ENCODE peak calls at places on chromosomes 5 and 9, in ten cellular contexts. T is stomach, F is A549, L is transverse colon, H is tibial nerve, K is sigmoid colon, Z is upper lobe of left lung, D is SK-N-SH, Y is K562, U is HepG2. S is an unnamed sample.

GRCh38 chr5:1107167-1108007 is 4.5 kb downstream of the SLC12A7 start:
- DNase-seq in T (no peak), F (no peak), L (no peak), H (no peak), K (no peak), Z (peak), D (no peak), Y (no peak), U (peak), S (no peak)

GRCh38 chr5:80181618-80182211 is 74.1 kb downstream of the SERINC5 start:
- DNase-seq in T (peak), F (peak), L (peak), H (no peak), K (no peak), Z (no peak), D (no peak), Y (no peak), U (peak), S (no peak)

GRCh38 chr9:97041898-97042297 is 3.0 kb upstream of the CTSV start:
- DNase-seq in T (no peak), F (no peak), L (peak), H (no peak), K (no peak), Z (no peak), D (no peak), Y (no peak), U (no peak), S (no peak)

GRCh38 chr9:14585730-14586473 is 107.3 kb downstream of the ZDHHC21 start:
- DNase-seq in T (no peak), F (no peak), L (no peak), H (no peak), K (no peak), Z (no peak), D (no peak), Y (no peak), U (no peak), S (no peak)

GRCh38 chr5:84249918-84250635 is 134.6 kb downstream of the EDIL3 start:
- DNase-seq in T (no peak), F (peak), L (no peak), H (no peak), K (no peak), Z (no peak), D (no peak), Y (no peak), U (no peak), S (no peak)

GRCh38 chr5:143592648-143593047 is 189.2 kb upstream of the NR3C1 start:
- DNase-seq in T (no peak), F (peak), L (no peak), H (peak), K (no peak), Z (peak), D (no peak), Y (no peak), U (no peak), S (no peak)

GRCh38 chr5:179110528-179110927 is 50.4 kb downstream of the ZNF354C start:
- DNase-seq in T (no peak), F (no peak), L (no peak), H (no peak), K (no peak), Z (no peak), D (no peak), Y (no peak), U (no peak), S (no peak)

GRCh38 chr9:34590376-34591090 is 1.0 kb upstream of the CNTFR start:
- DNase-seq in T (no peak), F (no peak), L (peak), H (no peak), K (peak), Z (peak), D (no peak), Y (peak), U (no peak), S (no peak)

DNA sequence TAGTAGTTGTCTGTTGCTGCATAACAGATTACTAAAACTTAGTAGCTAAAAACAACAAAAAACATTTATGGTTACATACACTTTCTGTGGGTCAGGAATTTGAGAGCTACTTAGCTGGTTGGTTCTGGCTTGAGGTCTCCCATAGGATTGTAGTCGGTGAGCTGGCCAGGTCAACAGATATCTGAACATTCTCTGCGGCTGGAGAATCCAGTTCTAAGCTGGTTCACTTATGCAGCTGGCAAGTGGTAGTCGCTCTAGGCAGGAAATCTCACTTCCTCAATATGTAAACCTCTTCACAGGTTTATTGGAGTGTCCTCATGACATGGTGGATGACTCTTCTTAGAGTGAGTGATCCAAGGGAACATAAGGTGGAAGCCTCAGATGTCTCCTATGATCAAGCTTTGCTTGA is 65.7 kb upstream of the TNFAIP8 start:
- DNase-seq in T (no peak), F (no peak), L (no peak), H (no peak), K (no peak), Z (no peak), D (no peak), Y (no peak), U (no peak), S (no peak)
- TF ChIP-seq EP300 in T (no peak), F (no peak), L (no peak), H (no peak), K (no peak), Z (no peak), D (no peak), Y (no peak), U (no peak), S (no peak)

GRCh38 chr5:173053041-173053440 is 3.1 kb upstream of the CREBRF start:
- DNase-seq in T (no peak), F (no peak), L (no peak), H (no peak), K (no peak), Z (no peak), D (no peak), Y (no peak), U (no peak), S (no peak)
- H3K4me3 ChIP-seq in T (no peak), F (no peak), L (no peak), H (no peak), K (no peak), Z (no peak), D (no peak), Y (no peak), U (no peak), S (no peak)

GRCh38 chr9:107276966-107277710 is 5.9 kb upstream of the RAD23B start:
- DNase-seq in T (no peak), F (no peak), L (no peak), H (no peak), K (no peak), Z (no peak), D (no peak), Y (no peak), U (no peak), S (no peak)
- TF ChIP-seq EP300 in T (no peak), F (no peak), L (no peak), H (peak), K (no peak), Z (no peak), D (no peak), Y (no peak), U (no peak), S (no peak)

GRCh38 chr9:76677481-76678055 is 86.7 kb upstream of the PCA3 start:
- DNase-seq in T (no peak), F (no peak), L (no peak), H (no peak), K (peak), Z (peak), D (no peak), Y (no peak), U (no peak), S (no peak)
- H3K4me3 ChIP-seq in T (no peak), F (no peak), L (no peak), H (no peak), K (no peak), Z (no peak), D (no peak), Y (no peak), U (no peak), S (no peak)

GRCh38 chr9:29198861-29199260 is 1625.6 kb upstream of the C9orf72 start:
- DNase-seq in T (no peak), F (no peak), L (no peak), H (no peak), K (no peak), Z (no peak), D (no peak), Y (no peak), U (no peak), S (no peak)
- TF ChIP-seq EP300 in T (no peak), F (no peak), L (no peak), H (no peak), K (no peak), Z (no peak), D (no peak), Y (no peak), U (no peak), S (no peak)